ENCODE peak calls at places on chromosomes 7 and 10, in five cellular contexts. One of them, this sample, is unnamed.

GRCh38 chr7:100728196-100728595 is 5.2 kb upstream of the ZAN start:
- DNase-seq in left ventricle myocardium inferior: no peak
- DNase-seq in mesendoderm: no peak
- DNase-seq in SJCRH30: peak; percentile 56
- DNase-seq in dorsolateral prefrontal cortex: no peak
- DNase-seq in this sample: no peak

GRCh38 chr7:55514546-55515265 is 57.6 kb downstream of the VOPP1 start:
- DNase-seq in mesendoderm: no peak
- DNase-seq in SJCRH30: no peak
- DNase-seq in left ventricle myocardium inferior: no peak
- DNase-seq in dorsolateral prefrontal cortex: no peak
- DNase-seq in this sample: no peak

GRCh38 chr7:1446611-1447032 is 12.6 kb downstream of the MICALL2 start:
- DNase-seq in SJCRH30: no peak
- DNase-seq in mesendoderm: no peak
- DNase-seq in dorsolateral prefrontal cortex: no peak
- DNase-seq in left ventricle myocardium inferior: no peak
- DNase-seq in this sample: no peak

GRCh38 chr10:119412831-119413737 is 129.4 kb downstream of the RGS10 start:
- DNase-seq in mesendoderm: peak; percentile 86
- DNase-seq in left ventricle myocardium inferior: no peak
- DNase-seq in SJCRH30: peak; percentile 34
- DNase-seq in dorsolateral prefrontal cortex: no peak
- DNase-seq in this sample: no peak

GRCh38 chr7:157410831-157411556 is 74.2 kb downstream of the DNAJB6 start:
- DNase-seq in SJCRH30: no peak
- DNase-seq in left ventricle myocardium inferior: peak; percentile 1
- DNase-seq in dorsolateral prefrontal cortex: no peak
- DNase-seq in mesendoderm: no peak
- DNase-seq in this sample: no peak

GRCh38 chr10:6221971-6222751 is 19.4 kb downstream of the PFKFB3 start:
- DNase-seq in left ventricle myocardium inferior: no peak
- DNase-seq in SJCRH30: no peak
- DNase-seq in mesendoderm: no peak
- DNase-seq in dorsolateral prefrontal cortex: no peak
- DNase-seq in this sample: no peak

GRCh38 chr7:129804301-129805085 is 148.3 kb downstream of the UBE2H start:
- DNase-seq in SJCRH30: peak; percentile 56
- DNase-seq in left ventricle myocardium inferior: no peak
- DNase-seq in mesendoderm: no peak
- DNase-seq in dorsolateral prefrontal cortex: no peak
- DNase-seq in this sample: no peak

GRCh38 chr10:72832701-72833100 is 60.8 kb upstream of the OIT3 start:
- DNase-seq in SJCRH30: no peak
- DNase-seq in dorsolateral prefrontal cortex: no peak
- DNase-seq in left ventricle myocardium inferior: no peak
- DNase-seq in mesendoderm: no peak
- DNase-seq in this sample: no peak

GRCh38 chr10:132539894-132540293 is 2.3 kb downstream of the INPP5A start:
- DNase-seq in SJCRH30: no peak
- DNase-seq in mesendoderm: no peak
- DNase-seq in dorsolateral prefrontal cortex: no peak
- DNase-seq in left ventricle myocardium inferior: no peak
- DNase-seq in this sample: no peak

GRCh38 chr10:49689882-49690510 is 10.5 kb downstream of the C10orf53 start:
- DNase-seq in SJCRH30: no peak
- DNase-seq in dorsolateral prefrontal cortex: no peak
- DNase-seq in left ventricle myocardium inferior: no peak
- DNase-seq in mesendoderm: peak; percentile 11
- DNase-seq in this sample: no peak

GRCh38 chr10:49690673-49691356 is 11.4 kb downstream of the C10orf53 start:
- DNase-seq in SJCRH30: no peak
- DNase-seq in left ventricle myocardium inferior: no peak
- DNase-seq in mesendoderm: no peak
- DNase-seq in dorsolateral prefrontal cortex: no peak
- DNase-seq in this sample: no peak

GRCh38 chr10:49688920-49689319 is 9.5 kb downstream of the C10orf53 start:
- DNase-seq in left ventricle myocardium inferior: no peak
- DNase-seq in SJCRH30: no peak
- DNase-seq in dorsolateral prefrontal cortex: no peak
- DNase-seq in mesendoderm: peak; percentile 37
- DNase-seq in this sample: no peak

GRCh38 chr10:49682879-49683278 is 3.4 kb downstream of the C10orf53 start:
- DNase-seq in mesendoderm: no peak
- DNase-seq in dorsolateral prefrontal cortex: no peak
- DNase-seq in left ventricle myocardium inferior: no peak
- DNase-seq in SJCRH30: no peak
- DNase-seq in this sample: no peak

DNA sequence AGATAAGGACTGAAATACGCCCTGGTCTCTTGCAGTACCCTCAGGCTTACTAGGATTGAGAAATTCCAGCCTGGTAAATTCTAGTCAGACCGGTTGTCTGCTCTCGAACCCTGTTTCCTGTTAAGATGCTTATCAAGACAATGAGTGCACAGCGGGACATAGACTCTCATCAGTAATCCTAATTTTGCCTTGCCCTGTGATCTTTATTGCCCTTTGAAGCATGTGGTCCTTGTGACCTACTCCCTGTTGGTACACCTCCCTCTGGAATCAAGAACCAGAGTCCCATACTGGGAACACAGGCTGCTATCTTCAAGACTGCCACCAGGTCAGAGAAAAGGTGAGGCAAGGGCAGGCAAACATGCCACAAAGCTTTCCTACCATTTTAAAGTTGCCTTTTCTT is 7.2 kb downstream of the C10orf53 start:
- DNase-seq in mesendoderm: peak; percentile 19
- DNase-seq in left ventricle myocardium inferior: no peak
- DNase-seq in dorsolateral prefrontal cortex: no peak
- DNase-seq in SJCRH30: no peak
- DNase-seq in this sample: no peak
- H3K27me3 ChIP-seq in mesendoderm: peaks cover 33% of the 10 kb centered on the region
- H3K27me3 ChIP-seq in left ventricle myocardium inferior: peaks cover 51% of the 10 kb centered on the region
- H3K27me3 ChIP-seq in dorsolateral prefrontal cortex: peaks cover 8% of the 10 kb centered on the region
- H3K27me3 ChIP-seq in SJCRH30: no peaks in the 10 kb centered on the region
- H3K27me3 ChIP-seq in this sample: no peaks in the 10 kb centered on the region

GRCh38 chr10:101221479-101222246 is 7.6 kb downstream of the LBX1 start:
- DNase-seq in dorsolateral prefrontal cortex: no peak
- DNase-seq in SJCRH30: no peak
- DNase-seq in mesendoderm: no peak
- DNase-seq in left ventricle myocardium inferior: no peak
- DNase-seq in this sample: no peak
- H3K4me3 ChIP-seq in dorsolateral prefrontal cortex: no peak overlapping the region
- H3K4me3 ChIP-seq in SJCRH30: no peak overlapping the region
- H3K4me3 ChIP-seq in mesendoderm: no peak overlapping the region
- H3K4me3 ChIP-seq in left ventricle myocardium inferior: no peak overlapping the region
- H3K4me3 ChIP-seq in this sample: no peak overlapping the region

DNA sequence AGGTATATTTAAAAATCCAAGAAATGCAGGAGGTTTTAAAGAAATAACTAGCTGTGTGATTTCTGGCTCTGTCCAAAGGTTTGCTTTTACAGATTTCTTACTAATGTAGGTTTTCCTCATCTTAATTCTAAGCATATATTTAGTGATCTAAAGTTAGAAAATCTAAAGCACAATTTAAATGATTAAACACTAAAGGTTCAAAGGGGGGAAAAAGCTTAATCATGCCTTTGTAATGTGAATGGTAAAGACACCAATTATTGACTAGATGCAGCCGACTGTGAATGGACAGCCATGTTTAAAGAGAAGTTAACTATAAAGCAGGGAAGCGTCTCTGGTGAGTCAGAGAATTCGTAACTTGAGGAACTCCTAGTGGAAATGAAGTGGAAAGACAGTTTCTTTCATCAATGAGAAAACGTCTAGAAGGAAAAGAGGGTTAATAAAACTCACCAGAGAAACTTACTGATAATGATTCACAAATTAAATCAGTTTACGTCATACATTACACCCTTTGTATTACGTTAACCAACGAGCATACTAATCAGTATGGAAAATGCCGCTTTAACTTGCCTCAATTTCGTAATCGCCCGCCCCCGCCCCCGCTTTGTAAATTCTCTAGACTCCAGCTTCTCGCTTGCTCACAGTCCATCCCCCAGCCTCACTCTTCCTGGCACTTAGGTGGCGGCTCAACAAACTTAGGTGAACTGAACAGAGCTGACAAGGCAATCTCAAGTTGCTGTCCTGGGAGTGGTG is 1.1 kb upstream of the HBP1 start:
- DNase-seq in left ventricle myocardium inferior: peak; percentile 50
- DNase-seq in mesendoderm: peak; percentile 88
- DNase-seq in SJCRH30: peak; percentile 79
- DNase-seq in dorsolateral prefrontal cortex: peak; percentile 42
- DNase-seq in this sample: no peak
- H3K27ac ChIP-seq in left ventricle myocardium inferior: peak overlapping the region; percentile 96
- H3K27ac ChIP-seq in mesendoderm: peak overlapping the region; percentile 71
- H3K27ac ChIP-seq in SJCRH30: peak overlapping the region; percentile 63
- H3K27ac ChIP-seq in dorsolateral prefrontal cortex: peak overlapping the region; percentile 99
- H3K27ac ChIP-seq in this sample: peak overlapping the region; percentile 64

DNA sequence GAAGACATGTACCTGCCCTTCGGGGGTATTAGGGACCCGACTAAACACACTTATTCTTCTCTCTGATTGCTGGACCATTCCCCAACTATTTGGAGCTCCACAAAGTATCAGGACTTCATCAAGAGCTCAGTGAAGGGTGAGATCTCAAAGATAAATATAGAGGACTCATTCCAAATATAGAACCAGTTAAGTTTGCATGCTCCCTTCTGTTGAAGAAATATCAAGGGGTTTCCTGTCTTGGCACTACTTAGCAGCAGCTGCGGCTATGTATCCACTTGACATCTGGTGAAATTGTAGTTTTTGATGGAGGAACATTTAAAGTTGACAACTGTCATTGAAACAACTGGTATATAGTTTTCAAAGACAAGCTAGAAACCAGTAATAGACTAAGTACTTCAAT is 1.1 kb upstream of the SPAG6 start:
- DNase-seq in SJCRH30: no peak
- DNase-seq in mesendoderm: no peak
- DNase-seq in dorsolateral prefrontal cortex: no peak
- DNase-seq in left ventricle myocardium inferior: no peak
- DNase-seq in this sample: no peak
- H3K27me3 ChIP-seq in SJCRH30: no peaks in the 10 kb centered on the region
- H3K27me3 ChIP-seq in mesendoderm: peaks cover 36% of the 10 kb centered on the region
- H3K27me3 ChIP-seq in dorsolateral prefrontal cortex: peaks cover 51% of the 10 kb centered on the region
- H3K27me3 ChIP-seq in left ventricle myocardium inferior: peaks cover 89% of the 10 kb centered on the region
- H3K27me3 ChIP-seq in this sample: no peaks in the 10 kb centered on the region

GRCh38 chr10:91604936-91605534 is 27.8 kb downstream of the PPP1R3C start:
- DNase-seq in left ventricle myocardium inferior: no peak
- DNase-seq in SJCRH30: no peak
- DNase-seq in dorsolateral prefrontal cortex: no peak
- DNase-seq in mesendoderm: no peak
- DNase-seq in this sample: no peak

GRCh38 chr10:91605968-91606367 is 26.9 kb downstream of the PPP1R3C start:
- DNase-seq in mesendoderm: no peak
- DNase-seq in dorsolateral prefrontal cortex: no peak
- DNase-seq in left ventricle myocardium inferior: no peak
- DNase-seq in SJCRH30: no peak
- DNase-seq in this sample: no peak

GRCh38 chr10:91603173-91603572 is 29.7 kb downstream of the PPP1R3C start:
- DNase-seq in SJCRH30: no peak
- DNase-seq in mesendoderm: no peak
- DNase-seq in dorsolateral prefrontal cortex: no peak
- DNase-seq in left ventricle myocardium inferior: no peak
- DNase-seq in this sample: no peak

GRCh38 chr10:91603931-91604331 is 28.9 kb downstream of the PPP1R3C start:
- DNase-seq in left ventricle myocardium inferior: no peak
- DNase-seq in dorsolateral prefrontal cortex: no peak
- DNase-seq in mesendoderm: no peak
- DNase-seq in SJCRH30: no peak
- DNase-seq in this sample: no peak

DNA sequence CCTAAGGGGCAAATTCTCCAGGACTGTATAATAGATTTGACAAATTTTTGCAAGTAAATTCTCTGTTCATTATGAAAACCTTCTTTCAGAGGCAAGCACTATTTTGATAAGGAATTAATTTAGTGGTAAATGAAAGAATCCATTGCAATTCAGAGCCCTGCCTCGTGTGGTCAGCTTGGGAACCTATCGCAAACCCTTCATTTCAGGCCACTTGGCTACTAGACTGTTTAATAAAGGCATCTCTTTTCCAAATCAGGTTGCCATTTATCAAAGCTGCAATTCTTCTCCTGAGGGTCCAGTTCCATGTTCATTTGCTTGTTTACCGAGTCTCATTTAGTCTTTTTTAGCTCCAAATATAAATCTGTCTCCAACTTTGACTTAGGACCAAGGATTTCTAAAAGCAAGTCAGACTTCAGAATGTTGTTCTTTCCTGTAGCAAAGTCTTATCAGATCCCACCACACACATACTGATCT is 28.4 kb downstream of the PPP1R3C start:
- DNase-seq in left ventricle myocardium inferior: no peak
- DNase-seq in dorsolateral prefrontal cortex: no peak
- DNase-seq in SJCRH30: no peak
- DNase-seq in mesendoderm: no peak
- DNase-seq in this sample: no peak
- H3K4me3 ChIP-seq in left ventricle myocardium inferior: no peak overlapping the region
- H3K4me3 ChIP-seq in dorsolateral prefrontal cortex: no peak overlapping the region
- H3K4me3 ChIP-seq in SJCRH30: no peak overlapping the region
- H3K4me3 ChIP-seq in mesendoderm: no peak overlapping the region
- H3K4me3 ChIP-seq in this sample: no peak overlapping the region

This sample was measured in WERI-Rb-1.